ENCODE peak calls at places on chromosomes 6 and 20, in nine cellular contexts. E is neural progenitor cell, C is psoas muscle, N is astrocyte of the spinal cord, I is glutamatergic neuron, T is HFFc6, F is osteocyte, S is colonic mucosa, X is AG04450. O is an unnamed sample.
A peak's percentile ranks its signal among the peaks of the same experiment; 100 is the strongest.

GRCh38 chr6:74956559-74957428 is 249.1 kb downstream of the COL12A1 start:
- DNase-seq in E (no peak), C (no peak), T (no peak), X (no peak), S (no peak), I (no peak), F (no peak), N (no peak), O (no peak)

GRCh38 chr6:75759207-75759606 is 10.2 kb downstream of the MYO6 start:
- DNase-seq in X (no peak), C (no peak), F (no peak), S (no peak), E (peak; percentile 23), T (no peak), N (no peak), I (no peak), O (no peak)

GRCh38 chr6:1525364-1526038 is 84.2 kb upstream of the FOXC1 start:
- DNase-seq in X (no peak), T (no peak), I (no peak), S (no peak), N (no peak), C (no peak), F (no peak), E (no peak), O (no peak)

GRCh38 chr6:30264731-30265130 is 51.5 kb upstream of the TRIM26 start:
- DNase-seq in X (no peak), F (no peak), E (no peak), S (no peak), C (no peak), I (no peak), N (no peak), T (peak; percentile 20), O (no peak)

GRCh38 chr6:154500769-154501171 is 9.7 kb downstream of the CNKSR3 start:
- DNase-seq in I (no peak), F (no peak), C (no peak), E (peak; percentile 43), T (no peak), N (no peak), X (no peak), S (no peak), O (no peak)

GRCh38 chr20:2151805-2152727 is 50.4 kb downstream of the STK35 start:
- DNase-seq in T (peak; percentile 32), C (no peak), E (no peak), N (peak; percentile 36), I (no peak), X (no peak), F (no peak), S (no peak), O (peak; percentile 71)

GRCh38 chr20:25316506-25317190 is 68.8 kb downstream of the PYGB start:
- DNase-seq in I (no peak), T (no peak), E (no peak), F (no peak), S (no peak), X (no peak), N (no peak), C (no peak), O (no peak)

GRCh38 chr6:162726997-162727346 is 594 bp downstream of the PRKN start:
- DNase-seq in C (no peak), N (peak; percentile 6), E (no peak), F (no peak), I (no peak), S (peak; percentile 23), X (no peak), T (no peak), O (no peak)

GRCh38 chr20:45822863-45823262 is 4.2 kb downstream of the TNNC2 start:
- DNase-seq in X (no peak), I (peak; percentile 50), N (no peak), C (no peak), T (peak; percentile 30), E (no peak), S (peak; percentile 67), F (no peak), O (no peak)

GRCh38 chr6:107491059-107491609 is 1.2 kb downstream of the SOBP start:
- DNase-seq in I (peak; percentile 79), T (no peak), F (no peak), S (peak; percentile 32), N (peak; percentile 24), C (peak; percentile 75), X (no peak), E (peak; percentile 86), O (peak; percentile 33)

GRCh38 chr20:33719277-33719988 is 677 bp downstream of the PXMP4 start:
- DNase-seq in T (no peak), S (peak; percentile 34), C (no peak), X (no peak), I (no peak), E (no peak), F (no peak), N (no peak), O (no peak)

GRCh38 chr20:47314647-47315338 is 41.7 kb downstream of the ZMYND8 start:
- DNase-seq in C (no peak), I (no peak), N (no peak), E (no peak), S (no peak), T (no peak), F (no peak), X (no peak), O (no peak)

GRCh38 chr6:63816979-63817436 is 181.4 kb downstream of the PHF3 start:
- DNase-seq in X (no peak), C (no peak), F (no peak), I (peak; percentile 27), T (peak; percentile 25), E (peak; percentile 60), N (no peak), S (no peak), O (peak; percentile 33)

GRCh38 chr20:53738945-53739798 is 145.5 kb upstream of the ZNF217 start:
- DNase-seq in T (no peak), C (no peak), I (no peak), N (no peak), S (no peak), X (no peak), E (no peak), F (no peak), O (peak; percentile 59)

GRCh38 chr20:9323622-9324021 is 190.8 kb upstream of the LAMP5 start:
- DNase-seq in E (peak; percentile 41), T (no peak), C (no peak), N (no peak), S (no peak), I (peak; percentile 52), F (no peak), X (no peak), O (no peak)
- TF ChIP-seq CTCF in E (peak; percentile 49), T (peak; percentile 69), C (peak; percentile 8), N (peak; percentile 50), S (no peak), I (peak; percentile 58), F (peak; percentile 44), X (peak; percentile 55), O (peak; percentile 55)

DNA sequence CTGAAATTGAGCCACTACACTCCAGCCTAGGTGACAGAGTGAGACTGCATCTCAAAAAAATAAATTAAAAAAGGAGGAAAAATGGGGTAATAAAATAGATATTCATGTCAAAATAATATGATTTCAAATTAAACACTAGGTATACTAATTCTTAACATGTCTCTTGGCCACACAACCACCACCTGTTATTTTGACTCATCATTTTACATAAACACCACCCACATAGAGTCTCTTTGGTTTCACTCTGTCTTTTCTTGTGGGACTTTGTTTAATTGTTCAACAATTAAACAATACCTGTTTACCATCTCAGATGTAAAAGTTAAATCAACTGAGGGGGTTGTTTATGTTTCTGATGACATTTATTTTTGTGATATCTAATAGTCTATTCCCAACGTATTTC is 476.8 kb upstream of the ADGRB3 start:
- DNase-seq in T (no peak), E (no peak), S (no peak), F (no peak), X (no peak), N (no peak), C (no peak), I (no peak), O (no peak)
- TF ChIP-seq CTCF in T (no peak), E (no peak), S (no peak), F (no peak), X (no peak), N (no peak), C (no peak), I (no peak), O (no peak)

GRCh38 chr6:21123485-21124436 is 469.8 kb upstream of the SOX4 start:
- DNase-seq in E (no peak), C (no peak), N (no peak), X (no peak), T (no peak), F (no peak), I (no peak), S (no peak), O (no peak)
- TF ChIP-seq CTCF in E (peak; percentile 32), C (no peak), N (no peak), X (no peak), T (no peak), F (no peak), I (no peak), S (no peak), O (no peak)

GRCh38 chr20:62908971-62909791 is 17.1 kb downstream of the DIDO1 start:
- DNase-seq in F (no peak), C (no peak), T (no peak), I (no peak), S (no peak), E (no peak), X (no peak), N (no peak), O (no peak)

GRCh38 chr20:62906647-62907375 is 19.5 kb downstream of the DIDO1 start:
- DNase-seq in S (no peak), I (no peak), E (no peak), X (no peak), T (no peak), C (no peak), F (no peak), N (no peak), O (no peak)

GRCh38 chr20:62905536-62906117 is 20.7 kb downstream of the DIDO1 start:
- DNase-seq in X (no peak), S (no peak), F (no peak), C (no peak), N (no peak), E (no peak), T (no peak), I (no peak), O (no peak)

GRCh38 chr20:62906209-62906608 is 20.1 kb downstream of the DIDO1 start:
- DNase-seq in N (no peak), F (no peak), S (no peak), T (no peak), I (no peak), E (no peak), C (peak; percentile 41), X (no peak), O (no peak)

GRCh38 chr20:62907377-62908317 is 18.7 kb downstream of the DIDO1 start:
- DNase-seq in E (peak; percentile 63), X (no peak), C (no peak), I (peak; percentile 58), S (no peak), T (no peak), F (no peak), N (no peak), O (no peak)
- TF ChIP-seq CTCF in E (peak; percentile 64), X (peak; percentile 43), C (peak; percentile 31), I (peak; percentile 82), S (peak; percentile 24), T (peak; percentile 76), F (peak; percentile 50), N (peak; percentile 54), O (peak; percentile 36)

GRCh38 chr6:51844391-51844735 is 243.1 kb downstream of the PKHD1 start:
- DNase-seq in C (no peak), I (no peak), X (no peak), F (no peak), E (peak; percentile 55), S (no peak), N (no peak), T (no peak), O (no peak)
- TF ChIP-seq CTCF in C (no peak), I (no peak), X (no peak), F (peak; percentile 60), E (peak; percentile 64), S (no peak), N (no peak), T (no peak), O (no peak)